ENCODE peak calls at places on chromosomes 16 and 17, in five cellular contexts. H is heart left ventricle, I is Calu3, Z is ovary, A is tibial nerve. V is an unnamed sample.

GRCh38 chr17:49521088-49521450 is 26.0 kb downstream of the NGFR start:
- DNase-seq in H (no peak), I (no peak), Z (no peak), A (no peak), V (no peak)

GRCh38 chr16:88561485-88562369 is 8.5 kb upstream of the ZC3H18 start:
- DNase-seq in H (peak), I (peak), Z (peak), A (no peak), V (no peak)

GRCh38 chr17:53780320-53780719 is 42.4 kb upstream of the KIF2B start:
- DNase-seq in H (no peak), I (no peak), Z (no peak), A (no peak), V (no peak)

GRCh38 chr16:89764711-89765201 is 43.4 kb downstream of the ZNF276 start:
- DNase-seq in H (peak), I (no peak), Z (no peak), A (peak), V (no peak)

GRCh38 chr16:75927824-75928223 is 201.5 kb upstream of the CPHXL start:
- DNase-seq in H (no peak), I (no peak), Z (no peak), A (no peak), V (no peak)

GRCh38 chr17:39660397-39661043 is 4.6 kb upstream of the TCAP start:
- DNase-seq in H (no peak), I (peak), Z (no peak), A (no peak), V (no peak)

GRCh38 chr16:63737633-63738032 is 1384.2 kb downstream of the CDH11 start:
- DNase-seq in H (no peak), I (no peak), Z (no peak), A (no peak), V (no peak)

GRCh38 chr16:2044541-2044940 is 3.1 kb downstream of the NTHL1 start:
- DNase-seq in H (no peak), I (no peak), Z (no peak), A (no peak), V (no peak)

GRCh38 chr17:77216435-77216980 is 75.7 kb downstream of the SEC14L1 start:
- DNase-seq in H (no peak), I (no peak), Z (no peak), A (no peak), V (no peak)

GRCh38 chr17:45896803-45897693 is 2.7 kb downstream of the MAPT start:
- DNase-seq in H (no peak), I (no peak), Z (no peak), A (no peak), V (no peak)

GRCh38 chr17:70956731-70957130 is 787.4 kb downstream of the KCNJ2 start:
- DNase-seq in H (no peak), I (no peak), Z (no peak), A (no peak), V (no peak)

GRCh38 chr16:67181346-67181745 is 2.4 kb downstream of the MATCAP1 start:
- DNase-seq in H (no peak), I (no peak), Z (peak), A (no peak), V (no peak)

GRCh38 chr16:86044881-86045600 is 146.1 kb downstream of the IRF8 start:
- DNase-seq in H (no peak), I (no peak), Z (no peak), A (no peak), V (no peak)

GRCh38 chr16:29873319-29873718 is 10.3 kb upstream of the CDIPT start:
- DNase-seq in H (no peak), I (no peak), Z (no peak), A (no peak), V (no peak)

GRCh38 chr17:5380491-5381135 is 38.8 kb downstream of the NUP88 start:
- DNase-seq in H (no peak), I (no peak), Z (no peak), A (no peak), V (no peak)

GRCh38 chr16:86697715-86698114 is 119.4 kb downstream of the FOXL1 start:
- DNase-seq in H (no peak), I (no peak), Z (no peak), A (no peak), V (no peak)

GRCh38 chr17:60173304-60173807 is 23.6 kb downstream of the CA4 start:
- DNase-seq in H (no peak), I (no peak), Z (no peak), A (no peak), V (no peak)

GRCh38 chr16:10009691-10010090 is 172.5 kb downstream of the GRIN2A start:
- DNase-seq in H (no peak), I (no peak), Z (no peak), A (no peak), V (no peak)

GRCh38 chr16:14241631-14242030 is 170.5 kb downstream of the MRTFB start:
- DNase-seq in H (no peak), I (no peak), Z (no peak), A (no peak), V (no peak)

GRCh38 chr17:78151514-78152008 is 5.4 kb downstream of the C17orf99 start:
- DNase-seq in H (no peak), I (peak), Z (no peak), A (no peak), V (no peak)

GRCh38 chr17:39699818-39700147 is at the start of gene ERBB2:
- DNase-seq in H (peak), I (peak), Z (peak), A (peak), V (no peak)

GRCh38 chr17:74877592-74878543 is 5.1 kb upstream of the FDXR start:
- DNase-seq in H (no peak), I (peak), Z (peak), A (no peak), V (no peak)

GRCh38 chr17:64281962-64282752 is 19.1 kb upstream of the TEX2 start:
- DNase-seq in H (peak), I (peak), Z (peak), A (no peak), V (no peak)

GRCh38 chr16:64094992-64095579 is 1026.8 kb downstream of the CDH11 start:
- DNase-seq in H (no peak), I (no peak), Z (no peak), A (no peak), V (no peak)

GRCh38 chr17:43388198-43389021 is 10.4 kb upstream of the ARL4D start:
- DNase-seq in H (peak), I (peak), Z (peak), A (peak), V (peak)

GRCh38 chr17:17837966-17838962 is 1.5 kb upstream of the SREBF1 start:
- DNase-seq in H (peak), I (peak), Z (peak), A (peak), V (no peak)

GRCh38 chr16:86193528-86194193 is 294.7 kb downstream of the IRF8 start:
- DNase-seq in H (no peak), I (no peak), Z (no peak), A (no peak), V (no peak)

GRCh38 chr16:57609541-57610401 is 18.7 kb upstream of the ADGRG1 start:
- DNase-seq in H (peak), I (no peak), Z (no peak), A (no peak), V (no peak)

GRCh38 chr16:85654251-85655115 is 34.3 kb downstream of the GINS2 start:
- DNase-seq in H (no peak), I (no peak), Z (peak), A (no peak), V (no peak)

GRCh38 chr17:13025687-13026086 is 7.9 kb upstream of the ELAC2 start:
- DNase-seq in H (no peak), I (no peak), Z (no peak), A (no peak), V (no peak)

GRCh38 chr17:59425085-59425901 is 93.8 kb downstream of the YPEL2 start:
- DNase-seq in H (peak), I (no peak), Z (peak), A (no peak), V (no peak)

GRCh38 chr16:85082553-85083050 is 29.7 kb downstream of the CIBAR2 start:
- DNase-seq in H (no peak), I (no peak), Z (no peak), A (no peak), V (no peak)

GRCh38 chr17:36131931-36132330 is 28.3 kb downstream of the CCL4 start:
- DNase-seq in H (no peak), I (no peak), Z (no peak), A (no peak), V (no peak)

GRCh38 chr16:13630292-13630850 is 289.6 kb upstream of the ERCC4 start:
- DNase-seq in H (no peak), I (no peak), Z (no peak), A (no peak), V (no peak)

GRCh38 chr17:51852603-51853002 is 305.9 kb downstream of the CA10 start:
- DNase-seq in H (no peak), I (no peak), Z (no peak), A (no peak), V (no peak)
- TF ChIP-seq CTCF in H (no peak), I (no peak), Z (no peak), A (no peak), V (no peak)

DNA sequence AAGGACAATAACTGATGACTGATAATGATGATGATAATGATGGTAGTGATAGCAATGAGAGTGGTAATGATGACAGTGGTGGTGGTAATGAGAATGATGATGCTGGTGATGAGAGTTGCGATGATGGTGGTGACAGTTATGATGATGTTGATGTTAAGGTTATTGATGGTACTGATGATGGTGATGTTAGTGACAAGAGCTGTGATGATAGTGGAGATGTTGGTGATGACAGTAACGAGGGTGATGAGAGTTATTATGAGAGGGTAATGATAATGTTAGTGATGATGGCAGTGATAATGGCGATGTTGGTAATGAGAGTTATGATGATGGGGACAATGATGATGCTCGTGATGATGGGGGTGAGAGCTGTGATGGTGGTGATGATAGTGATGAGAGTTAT is 13.2 kb upstream of the TMEM132E start:
- DNase-seq in H (no peak), I (no peak), Z (no peak), A (no peak), V (no peak)
- TF ChIP-seq CTCF in H (no peak), I (no peak), Z (no peak), A (no peak), V (no peak)

DNA sequence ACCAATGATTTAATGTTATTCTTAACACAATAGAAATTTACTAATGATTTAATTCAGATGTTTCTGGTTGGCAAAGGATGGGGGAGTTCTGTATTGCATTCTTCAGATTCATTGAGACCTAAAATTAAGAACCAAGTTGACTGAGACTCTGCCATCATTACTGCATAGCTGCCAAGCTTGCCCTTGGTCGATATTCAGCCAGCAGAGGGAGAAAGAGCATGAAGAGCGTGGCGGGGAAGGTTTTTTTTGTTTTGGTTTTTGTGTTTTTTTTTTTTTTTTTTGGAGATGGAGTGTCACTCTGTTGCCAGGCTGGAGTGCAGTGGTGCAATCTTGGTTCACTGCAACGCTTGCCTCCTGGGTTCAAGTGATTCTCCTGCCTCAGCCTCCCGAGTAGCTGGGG is 659.4 kb upstream of the EEF2KMT start:
- DNase-seq in H (no peak), I (no peak), Z (no peak), A (no peak), V (no peak)
- TF ChIP-seq CTCF in H (no peak), I (no peak), Z (no peak), A (no peak), V (no peak)

GRCh38 chr17:7280519-7281073 is 922 bp upstream of the SLC2A4 start:
- DNase-seq in H (peak), I (peak), Z (peak), A (peak), V (peak)
- TF ChIP-seq CTCF in H (peak), I (peak), Z (peak), A (peak), V (no peak)

V was measured in omental fat pad.